ENCODE peak calls at places on chromosomes 13 and 19, in ten cellular contexts. J is AG10803; M is stimulated activated CD4-positive, alpha-beta T cell treated with anti-CD3 and anti-CD28 coated beads, Interleukin-4, amount 100 ng/mL, for 1 hour; K is NCI-H748 treated with DMSO at 0.1 percent for 48 hours; G is GM04504; V is stimulated activated CD8-positive, alpha-beta memory T cell treated with anti-CD3 and anti-CD28 coated beads, Interleukin-7, amount 100 ng/mL, for 48 hours; Q is NCI-H1092; I is thoracic aorta; T is NCI-H2171; Z is psoas muscle. F is an unnamed sample.

GRCh38 chr13:40993119-40993518 is 26.0 kb downstream of the ELF1 start:
- DNase-seq in J (peak), M (no peak), K (peak), G (no peak), V (no peak), Q (peak), I (no peak), T (peak), Z (no peak), F (no peak)

GRCh38 chr13:45374917-45375316 is 33.9 kb upstream of the TPT1 start:
- DNase-seq in J (peak), M (no peak), K (no peak), G (no peak), V (no peak), Q (no peak), I (no peak), T (no peak), Z (no peak), F (no peak)

GRCh38 chr13:75628811-75629210 is 7.3 kb upstream of the LMO7 start:
- DNase-seq in J (no peak), M (no peak), K (no peak), G (no peak), V (no peak), Q (no peak), I (no peak), T (no peak), Z (no peak), F (no peak)

GRCh38 chr13:40102854-40103253 is 447.4 kb downstream of the COG6 start:
- DNase-seq in J (peak), M (peak), K (no peak), G (no peak), V (peak), Q (no peak), I (no peak), T (no peak), Z (no peak), F (no peak)

GRCh38 chr19:3986260-3987041 is 1.2 kb upstream of the EEF2 start:
- DNase-seq in J (peak), M (peak), K (peak), G (no peak), V (no peak), Q (peak), I (no peak), T (peak), Z (no peak), F (no peak)

GRCh38 chr19:55258476-55258827 is 365 bp downstream of the PPP6R1 start:
- DNase-seq in J (no peak), M (peak), K (no peak), G (no peak), V (no peak), Q (no peak), I (no peak), T (peak), Z (no peak), F (peak)

GRCh38 chr19:33535176-33535575 is 13.6 kb upstream of the PEPD start:
- DNase-seq in J (peak), M (no peak), K (no peak), G (no peak), V (no peak), Q (no peak), I (no peak), T (no peak), Z (no peak), F (no peak)

GRCh38 chr13:89846890-89847585 is 1500.4 kb upstream of the MIR17HG start:
- DNase-seq in J (no peak), M (no peak), K (no peak), G (no peak), V (no peak), Q (no peak), I (no peak), T (no peak), Z (no peak), F (no peak)

GRCh38 chr19:7631577-7631976 is 1.9 kb downstream of the PCP2 start:
- DNase-seq in J (no peak), M (no peak), K (no peak), G (no peak), V (no peak), Q (no peak), I (no peak), T (no peak), Z (no peak), F (no peak)

GRCh38 chr19:9528757-9529336 is 9.6 kb downstream of the ZNF426 start:
- DNase-seq in J (peak), M (no peak), K (no peak), G (no peak), V (no peak), Q (no peak), I (no peak), T (no peak), Z (no peak), F (no peak)

GRCh38 chr13:51034906-51035305 is 76.2 kb downstream of the C13orf42 start:
- DNase-seq in J (no peak), M (no peak), K (peak), G (no peak), V (no peak), Q (no peak), I (no peak), T (no peak), Z (no peak), F (no peak)

F was measured in ascending aorta.